ENCODE peak calls at places on chromosomes 16 and 17, in four cellular contexts. F is SK-N-SH, E is HepG2, X is K562. T is an unnamed sample.

GRCh38 chr16:27328937-27329336 is 15.2 kb downstream of the IL4R start:
- DNase-seq in F (no peak), E (no peak), X (no peak), T (no peak)

GRCh38 chr17:8063761-8064589 is 23.5 kb downstream of the ALOX12B start:
- DNase-seq in F (no peak), E (no peak), X (no peak), T (peak)

GRCh38 chr16:77499373-77500285 is 64.8 kb upstream of the ADAMTS18 start:
- DNase-seq in F (no peak), E (no peak), X (no peak), T (peak)

GRCh38 chr17:64081802-64082799 is 47.8 kb downstream of the ERN1 start:
- DNase-seq in F (peak), E (peak), X (peak), T (no peak)

GRCh38 chr16:4733747-4734062 is 366 bp downstream of the ANKS3 start:
- DNase-seq in F (peak), E (no peak), X (no peak), T (no peak)

GRCh38 chr17:7503521-7503920 is 19.4 kb downstream of the POLR2A start:
- DNase-seq in F (no peak), E (no peak), X (no peak), T (no peak)

GRCh38 chr17:53353919-53354351 is 468.8 kb upstream of the KIF2B start:
- DNase-seq in F (peak), E (no peak), X (no peak), T (no peak)

GRCh38 chr16:90057738-90058173 is 19.4 kb downstream of the PRDM7 start:
- DNase-seq in F (no peak), E (peak), X (peak), T (no peak)

GRCh38 chr16:14018848-14019247 is 52.3 kb upstream of the MRTFB start:
- DNase-seq in F (no peak), E (no peak), X (no peak), T (no peak)

GRCh38 chr17:21373034-21373433 is 3.1 kb upstream of the KCNJ12 start:
- DNase-seq in F (no peak), E (no peak), X (no peak), T (no peak)

GRCh38 chr17:58302919-58303551 is 22.3 kb upstream of the MPO start:
- DNase-seq in F (peak), E (no peak), X (no peak), T (no peak)

GRCh38 chr16:81546781-81547180 is 102.2 kb downstream of the CMIP start:
- DNase-seq in F (no peak), E (no peak), X (no peak), T (no peak)

GRCh38 chr17:37276475-37276874 is 99.3 kb upstream of the C17orf78 start:
- DNase-seq in F (no peak), E (no peak), X (no peak), T (no peak)

GRCh38 chr17:72691601-72692000 is 400.9 kb downstream of the SLC39A11 start:
- DNase-seq in F (no peak), E (no peak), X (no peak), T (no peak)

GRCh38 chr16:66516172-66516807 is 33.6 kb downstream of the TK2 start:
- DNase-seq in F (no peak), E (no peak), X (no peak), T (no peak)

GRCh38 chr17:75896360-75897075 is at the start of gene TRIM65:
- DNase-seq in F (peak), E (peak), X (peak), T (peak)

GRCh38 chr17:75619506-75620431 is 13.5 kb upstream of the SMIM5 start:
- DNase-seq in F (peak), E (peak), X (peak), T (peak)

GRCh38 chr17:77147357-77147801 is 6.6 kb downstream of the SEC14L1 start:
- DNase-seq in F (no peak), E (no peak), X (no peak), T (no peak)

GRCh38 chr17:42677921-42678781 is 1.4 kb upstream of the PLEKHH3 start:
- DNase-seq in F (peak), E (peak), X (peak), T (peak)

GRCh38 chr16:11722468-11722808 is 20.2 kb downstream of the TXNDC11 start:
- DNase-seq in F (no peak), E (no peak), X (no peak), T (no peak)

GRCh38 chr16:77991701-77992100 is 30.6 kb upstream of the CLEC3A start:
- DNase-seq in F (no peak), E (no peak), X (no peak), T (no peak)

GRCh38 chr16:10729649-10730048 is 14.0 kb upstream of the NUBP1 start:
- DNase-seq in F (no peak), E (no peak), X (no peak), T (no peak)

GRCh38 chr17:35376245-35376644 is 2.8 kb upstream of the SLFN11 start:
- DNase-seq in F (no peak), E (no peak), X (no peak), T (no peak)

GRCh38 chr16:89335803-89336485 is 118.4 kb downstream of the ZNF778 start:
- DNase-seq in F (no peak), E (no peak), X (no peak), T (no peak)

GRCh38 chr17:79500738-79501533 is 109.9 kb downstream of the RBFOX3 start:
- DNase-seq in F (no peak), E (no peak), X (peak), T (no peak)

GRCh38 chr16:75860654-75861053 is 134.4 kb upstream of the CPHXL start:
- DNase-seq in F (peak), E (peak), X (no peak), T (no peak)

GRCh38 chr17:4205917-4206316 is 57.9 kb downstream of the ANKFY1 start:
- DNase-seq in F (no peak), E (no peak), X (no peak), T (no peak)

GRCh38 chr17:4177732-4178131 is 34.7 kb downstream of the CYB5D2 start:
- DNase-seq in F (no peak), E (no peak), X (no peak), T (no peak)

GRCh38 chr17:81961087-81961514 is at the start of gene NOTUM:
- DNase-seq in F (peak), E (peak), X (peak), T (peak)

GRCh38 chr16:68739964-68740627 is 3.0 kb downstream of the CDH1 start:
- DNase-seq in F (no peak), E (peak), X (no peak), T (no peak)

GRCh38 chr17:15262291-15263205 is 2.6 kb downstream of the PMP22 start:
- DNase-seq in F (peak), E (no peak), X (peak), T (peak)

GRCh38 chr16:86044241-86044671 is 145.3 kb downstream of the IRF8 start:
- DNase-seq in F (peak), E (peak), X (peak), T (peak)

GRCh38 chr16:85557083-85557975 is 55.8 kb upstream of the GSE1 start:
- DNase-seq in F (peak), E (peak), X (peak), T (no peak)

GRCh38 chr16:27729516-27730304 is 179.8 kb downstream of the KATNIP start:
- DNase-seq in F (no peak), E (no peak), X (no peak), T (no peak)

GRCh38 chr17:64326420-64327054 is 63.5 kb upstream of the TEX2 start:
- DNase-seq in F (no peak), E (peak), X (no peak), T (no peak)

GRCh38 chr16:81885976-81886586 is 107.0 kb downstream of the PLCG2 start:
- DNase-seq in F (peak), E (peak), X (peak), T (peak)

GRCh38 chr16:90019543-90020259 is 445 bp upstream of the DBNDD1 start:
- DNase-seq in F (peak), E (peak), X (peak), T (peak)

GRCh38 chr16:58392215-58393137 is at the start of gene GINS3:
- DNase-seq in F (peak), E (peak), X (peak), T (peak)

GRCh38 chr16:28155293-28155692 is 56.5 kb downstream of the XPO6 start:
- DNase-seq in F (no peak), E (no peak), X (no peak), T (no peak)

GRCh38 chr17:44549736-44550135 is 7.5 kb upstream of the FZD2 start:
- DNase-seq in F (no peak), E (no peak), X (no peak), T (no peak)

DNA sequence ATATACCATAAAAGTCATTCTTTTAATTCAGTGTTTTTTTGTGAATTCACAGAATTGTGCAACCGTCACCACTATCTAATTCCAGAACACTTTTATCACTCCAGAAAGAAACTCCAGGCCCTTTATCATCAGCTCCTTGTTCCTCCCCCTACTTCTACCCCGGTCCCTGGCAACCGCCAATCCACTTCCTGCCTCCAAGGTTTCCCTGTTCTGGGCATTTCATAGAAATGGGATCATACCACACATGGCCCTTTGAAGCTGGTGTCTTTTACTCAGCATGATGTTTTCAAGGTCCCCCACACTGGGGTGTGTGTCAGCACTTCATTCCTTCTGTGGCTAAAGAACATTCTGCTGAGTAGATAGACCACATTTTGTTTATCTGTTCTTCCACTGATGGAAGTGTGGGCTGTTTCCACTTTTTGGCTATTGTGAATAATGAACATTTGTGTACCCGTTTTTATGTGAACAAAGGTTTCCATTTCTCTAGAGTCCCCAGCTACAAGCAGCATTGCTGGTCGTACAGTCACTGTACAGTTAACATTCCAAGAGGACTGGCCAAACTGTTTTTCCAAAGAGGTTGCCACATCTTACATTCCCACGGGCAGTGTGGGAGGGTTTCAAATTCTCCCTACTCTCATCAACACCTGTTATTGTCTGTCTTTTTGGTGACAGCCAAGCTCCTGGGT is 75.8 kb upstream of the ZNF469 start:
- DNase-seq in F (no peak), E (peak), X (no peak), T (no peak)
- TF ChIP-seq FOXJ3 in F (no peak), E (no peak), X (no peak), T (no peak)

GRCh38 chr16:22034503-22034902 is 26.6 kb downstream of the MOSMO start:
- DNase-seq in F (no peak), E (no peak), X (no peak), T (no peak)
- TF ChIP-seq FOXJ3 in F (no peak), E (no peak), X (no peak), T (no peak)

DNA sequence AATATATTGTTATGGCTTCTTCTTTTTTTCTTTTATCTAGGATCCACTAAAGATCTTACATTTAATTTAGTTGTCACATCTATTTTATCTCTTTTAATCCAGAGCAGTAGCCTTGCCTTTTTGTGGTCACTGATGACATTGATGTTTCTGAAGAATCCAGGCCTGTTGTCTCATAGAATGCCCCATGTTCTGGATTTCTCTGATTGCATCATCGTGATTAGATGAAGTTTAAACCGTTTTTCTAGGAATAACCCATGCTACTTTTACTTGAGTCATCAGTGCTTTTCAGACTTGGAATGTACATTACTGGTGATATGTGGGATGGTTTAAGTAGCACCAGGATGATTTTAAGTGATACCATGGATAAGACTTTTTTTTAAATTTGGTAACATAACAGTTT is 106.4 kb upstream of the CES5A start:
- DNase-seq in F (no peak), E (no peak), X (no peak), T (no peak)
- TF ChIP-seq FOXJ3 in F (no peak), E (no peak), X (no peak), T (no peak)

GRCh38 chr17:61698244-61698643 is 107.2 kb upstream of the NACA2 start:
- DNase-seq in F (no peak), E (no peak), X (no peak), T (no peak)
- TF ChIP-seq FOXJ3 in F (no peak), E (no peak), X (no peak), T (no peak)

DNA sequence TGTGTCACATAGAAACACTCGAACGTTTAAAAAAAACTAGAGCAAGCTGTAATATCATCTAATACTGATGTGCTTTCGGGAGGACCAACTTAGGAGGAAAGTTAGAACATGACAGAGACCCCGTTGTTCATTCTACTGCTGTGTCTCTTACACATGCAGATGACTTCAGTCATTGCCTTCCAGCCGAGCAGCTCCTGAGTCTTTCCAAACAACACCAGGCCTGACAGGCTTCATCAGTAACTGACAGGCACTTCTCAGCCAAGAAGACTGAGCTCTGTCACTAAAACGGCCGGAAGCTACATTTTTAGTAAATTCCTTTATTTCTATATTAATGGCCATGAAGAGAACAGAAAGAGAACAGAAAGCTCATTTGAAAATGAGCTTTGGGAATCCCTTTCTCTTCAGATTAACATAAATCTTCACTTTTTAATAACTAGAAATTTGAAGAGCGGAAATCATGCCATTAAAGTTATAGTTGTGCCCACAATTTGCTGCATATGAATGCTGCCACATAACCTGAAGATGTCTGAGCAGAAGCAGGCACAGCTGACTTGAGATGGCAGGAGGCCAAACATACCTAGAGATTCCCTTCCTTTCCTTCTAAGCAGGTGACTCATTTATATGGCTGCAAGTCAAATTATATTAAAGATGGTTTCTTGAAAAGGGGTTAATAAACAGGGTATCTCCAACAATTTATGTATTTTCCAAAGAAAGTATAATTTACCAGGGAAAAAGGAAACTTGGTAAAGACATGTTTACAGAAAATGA is 148.9 kb downstream of the ITFG1 start:
- DNase-seq in F (no peak), E (no peak), X (no peak), T (peak)
- TF ChIP-seq FOXJ3 in F (no peak), E (no peak), X (no peak), T (no peak)